ENCODE peak calls at places on chromosomes 11 and 22, in six cellular contexts. H is tibial artery, T is HepG2, L is amygdala, J is NCI-H2029, W is upper lobe of right lung. A is an unnamed sample.

GRCh38 chr11:119594639-119595249 is 134.3 kb downstream of the NECTIN1 start:
- DNase-seq in H (no peak), T (peak; percentile 23), L (no peak), J (no peak), W (no peak), A (no peak)

GRCh38 chr11:77088236-77089003 is 14.2 kb upstream of the OMP start:
- DNase-seq in H (peak; percentile 48), T (no peak), L (no peak), J (no peak), W (peak; percentile 11), A (no peak)

GRCh38 chr22:30948930-30949342 is 19.6 kb downstream of the MORC2 start:
- DNase-seq in H (no peak), T (no peak), L (no peak), J (no peak), W (no peak), A (no peak)

GRCh38 chr11:11035331-11035730 is 177.5 kb upstream of the ZBED5 start:
- DNase-seq in H (no peak), T (no peak), L (no peak), J (no peak), W (no peak), A (no peak)

GRCh38 chr22:17477401-17477833 is 85.9 kb upstream of the SLC25A18 start:
- DNase-seq in H (no peak), T (no peak), L (peak; percentile 22), J (no peak), W (no peak), A (no peak)

GRCh38 chr11:123545726-123546125 is 108.7 kb downstream of the SCN3B start:
- DNase-seq in H (no peak), T (no peak), L (no peak), J (no peak), W (no peak), A (no peak)

GRCh38 chr11:4464216-4465159 is 15.4 kb downstream of the OR52K2 start:
- DNase-seq in H (no peak), T (no peak), L (no peak), J (no peak), W (no peak), A (no peak)

GRCh38 chr11:83008581-83008923 is 63.1 kb downstream of the RAB30 start:
- DNase-seq in H (no peak), T (peak; percentile 54), L (no peak), J (no peak), W (no peak), A (no peak)

GRCh38 chr11:1460396-1460795 is 26.2 kb downstream of the MOB2 start:
- DNase-seq in H (peak; percentile 98), T (no peak), L (peak; percentile 74), J (no peak), W (peak; percentile 78), A (peak; percentile 90)

GRCh38 chr22:21657361-21658118 is 8.3 kb upstream of the PPIL2 start:
- DNase-seq in H (peak; percentile 78), T (peak; percentile 70), L (no peak), J (peak; percentile 78), W (peak; percentile 92), A (no peak)

A was measured in ovary.